ENCODE peak calls at places on chromosomes 3 and 15, in four cellular contexts. One of them, this sample, is unnamed.

GRCh38 chr3:42829628-42830436 is 20.6 kb downstream of the ACKR2 start:
- DNase-seq in LoVo: no peak
- DNase-seq in AG08395: no peak
- DNase-seq in pons: no peak
- DNase-seq in this sample: no peak

GRCh38 chr15:73732911-73733310 is 20.2 kb downstream of the INSYN1 start:
- DNase-seq in LoVo: no peak
- DNase-seq in pons: no peak
- DNase-seq in AG08395: no peak
- DNase-seq in this sample: no peak

GRCh38 chr3:33401781-33402180 is 38.4 kb downstream of the UBP1 start:
- DNase-seq in AG08395: no peak
- DNase-seq in LoVo: no peak
- DNase-seq in pons: no peak
- DNase-seq in this sample: no peak

GRCh38 chr3:153641321-153641720 is 479.3 kb downstream of the RAP2B start:
- DNase-seq in LoVo: no peak
- DNase-seq in AG08395: no peak
- DNase-seq in pons: no peak
- DNase-seq in this sample: no peak

GRCh38 chr3:134373278-134373941 is 837 bp downstream of the AMOTL2 start:
- DNase-seq in pons: peak
- DNase-seq in LoVo: peak
- DNase-seq in AG08395: peak
- DNase-seq in this sample: peak

GRCh38 chr3:113685956-113686721 is 10.3 kb downstream of the USF3 start:
- DNase-seq in LoVo: no peak
- DNase-seq in AG08395: peak
- DNase-seq in pons: no peak
- DNase-seq in this sample: no peak

GRCh38 chr3:114155370-114155821 is 23.5 kb downstream of the DRD3 start:
- DNase-seq in pons: no peak
- DNase-seq in LoVo: no peak
- DNase-seq in AG08395: no peak
- DNase-seq in this sample: peak

GRCh38 chr3:197029511-197030167 is at the start of gene MELTF:
- DNase-seq in pons: no peak
- DNase-seq in AG08395: peak
- DNase-seq in LoVo: peak
- DNase-seq in this sample: peak

GRCh38 chr3:42159706-42160472 is 68.7 kb downstream of the TRAK1 start:
- DNase-seq in AG08395: peak
- DNase-seq in pons: no peak
- DNase-seq in LoVo: peak
- DNase-seq in this sample: peak

GRCh38 chr3:180749322-180749721 is 70.0 kb upstream of the CCDC39 start:
- DNase-seq in pons: no peak
- DNase-seq in AG08395: no peak
- DNase-seq in LoVo: no peak
- DNase-seq in this sample: no peak

GRCh38 chr15:99110581-99111320 is 5.9 kb downstream of the SYNM start:
- DNase-seq in pons: no peak
- DNase-seq in LoVo: no peak
- DNase-seq in AG08395: peak
- DNase-seq in this sample: no peak

GRCh38 chr3:150945226-150945625 is 27.3 kb downstream of the CLRN1 start:
- DNase-seq in AG08395: peak
- DNase-seq in pons: no peak
- DNase-seq in LoVo: no peak
- DNase-seq in this sample: no peak

GRCh38 chr15:73794501-73795133 is 41.5 kb upstream of the INSYN1 start:
- DNase-seq in LoVo: no peak
- DNase-seq in AG08395: no peak
- DNase-seq in pons: no peak
- DNase-seq in this sample: no peak

GRCh38 chr3:60053518-60054265 is 1003.9 kb upstream of the CFAP20DC start:
- DNase-seq in pons: no peak
- DNase-seq in LoVo: no peak
- DNase-seq in AG08395: peak
- DNase-seq in this sample: peak

GRCh38 chr15:66923438-66923881 is 141.9 kb upstream of the SMAD3 start:
- DNase-seq in AG08395: no peak
- DNase-seq in pons: no peak
- DNase-seq in LoVo: peak
- DNase-seq in this sample: no peak

GRCh38 chr3:181484026-181484425 is 227.7 kb upstream of the SOX2 start:
- DNase-seq in AG08395: no peak
- DNase-seq in LoVo: no peak
- DNase-seq in pons: peak
- DNase-seq in this sample: no peak

GRCh38 chr15:85047271-85047948 is 65.8 kb downstream of the PDE8A start:
- DNase-seq in pons: peak
- DNase-seq in AG08395: peak
- DNase-seq in LoVo: peak
- DNase-seq in this sample: no peak